ENCODE peak calls at places on chromosomes 1 and 21, in seven cellular contexts. One of them, this sample, is unnamed.

GRCh38 chr21:45366931-45367401 is 38.0 kb upstream of the COL18A1 start:
- DNase-seq in T-cell: no peak
- DNase-seq in RWPE2: no peak
- DNase-seq in KG1: no peak
- DNase-seq in CD4-positive, alpha-beta T cell: no peak
- DNase-seq in EL: peak; percentile 98
- DNase-seq in T-helper 2 cell: no peak
- DNase-seq in this sample: no peak

GRCh38 chr1:91165033-91165654 is 143.3 kb upstream of the ZNF644 start:
- DNase-seq in T-helper 2 cell: peak; percentile 55
- DNase-seq in CD4-positive, alpha-beta T cell: peak; percentile 72
- DNase-seq in T-cell: peak; percentile 31
- DNase-seq in EL: peak; percentile 62
- DNase-seq in RWPE2: no peak
- DNase-seq in KG1: peak; percentile 53
- DNase-seq in this sample: peak; percentile 61

GRCh38 chr1:40239626-40240025 is 8.1 kb upstream of the TMCO2 start:
- DNase-seq in T-helper 2 cell: no peak
- DNase-seq in T-cell: no peak
- DNase-seq in RWPE2: no peak
- DNase-seq in CD4-positive, alpha-beta T cell: no peak
- DNase-seq in KG1: no peak
- DNase-seq in EL: no peak
- DNase-seq in this sample: no peak

GRCh38 chr1:212981571-212982328 is 31.4 kb downstream of the VASH2 start:
- DNase-seq in RWPE2: no peak
- DNase-seq in T-helper 2 cell: peak; percentile 62
- DNase-seq in EL: no peak
- DNase-seq in KG1: no peak
- DNase-seq in T-cell: no peak
- DNase-seq in CD4-positive, alpha-beta T cell: no peak
- DNase-seq in this sample: no peak

GRCh38 chr21:43269461-43269860 is 100.7 kb downstream of the CRYAA start:
- DNase-seq in KG1: no peak
- DNase-seq in T-cell: no peak
- DNase-seq in T-helper 2 cell: peak; percentile 39
- DNase-seq in RWPE2: peak; percentile 47
- DNase-seq in CD4-positive, alpha-beta T cell: peak; percentile 53
- DNase-seq in EL: no peak
- DNase-seq in this sample: peak; percentile 24

GRCh38 chr1:167564592-167564991 is 11.0 kb upstream of the CREG1 start:
- DNase-seq in EL: peak; percentile 36
- DNase-seq in T-cell: no peak
- DNase-seq in CD4-positive, alpha-beta T cell: no peak
- DNase-seq in RWPE2: no peak
- DNase-seq in KG1: no peak
- DNase-seq in T-helper 2 cell: no peak
- DNase-seq in this sample: no peak

GRCh38 chr1:116168277-116169032 is 57.3 kb downstream of the MAB21L3 start:
- DNase-seq in RWPE2: no peak
- DNase-seq in T-cell: peak; percentile 66
- DNase-seq in EL: peak; percentile 61
- DNase-seq in T-helper 2 cell: peak; percentile 83
- DNase-seq in KG1: peak; percentile 59
- DNase-seq in CD4-positive, alpha-beta T cell: peak; percentile 88
- DNase-seq in this sample: peak; percentile 77

GRCh38 chr1:206690516-206690915 is 5.8 kb downstream of the MAPKAPK2 start:
- DNase-seq in KG1: no peak
- DNase-seq in EL: no peak
- DNase-seq in T-helper 2 cell: no peak
- DNase-seq in T-cell: no peak
- DNase-seq in RWPE2: no peak
- DNase-seq in CD4-positive, alpha-beta T cell: no peak
- DNase-seq in this sample: no peak

GRCh38 chr1:55007626-55008025 is 8.9 kb downstream of the BSND start:
- DNase-seq in T-helper 2 cell: no peak
- DNase-seq in KG1: no peak
- DNase-seq in T-cell: no peak
- DNase-seq in CD4-positive, alpha-beta T cell: no peak
- DNase-seq in EL: peak; percentile 88
- DNase-seq in RWPE2: no peak
- DNase-seq in this sample: no peak

This sample was measured in CD8-positive, alpha-beta memory T cell.